ENCODE peak calls at places on chromosome 19, in five cellular contexts. N is skeletal muscle cell, W is NCI-H1105, T is NCI-H2171, M is mesendoderm. D is an unnamed sample.

GRCh38 chr19:1668339-1669123 is 16.1 kb upstream of the TCF3 start:
- DNase-seq in N (no peak), W (no peak), T (peak), M (no peak), D (no peak)

GRCh38 chr19:35318679-35319448 is 10.1 kb upstream of the CD22 start:
- DNase-seq in N (peak), W (no peak), T (no peak), M (no peak), D (peak)

GRCh38 chr19:14497347-14497921 is 1.5 kb upstream of the GIPC1 start:
- DNase-seq in N (no peak), W (no peak), T (no peak), M (no peak), D (no peak)

GRCh38 chr19:4580961-4581380 is 21.5 kb upstream of the SEMA6B start:
- DNase-seq in N (no peak), W (no peak), T (no peak), M (no peak), D (no peak)

GRCh38 chr19:42184401-42184861 is 33.0 kb downstream of the DEDD2 start:
- DNase-seq in N (peak), W (peak), T (peak), M (peak), D (peak)

GRCh38 chr19:7480975-7481265 is 7.9 kb downstream of the PEX11G start:
- DNase-seq in N (no peak), W (no peak), T (no peak), M (no peak), D (no peak)

GRCh38 chr19:49666120-49666444 is 349 bp downstream of the BCL2L12 start:
- DNase-seq in N (no peak), W (no peak), T (no peak), M (no peak), D (no peak)

GRCh38 chr19:51372649-51373504 is at the start of gene NKG7:
- DNase-seq in N (no peak), W (no peak), T (no peak), M (no peak), D (peak)

GRCh38 chr19:45320997-45321775 is 1.5 kb downstream of the CKM start:
- DNase-seq in N (no peak), W (no peak), T (no peak), M (no peak), D (no peak)

GRCh38 chr19:29385191-29385795 is 140.5 kb upstream of the VSTM2B start:
- DNase-seq in N (no peak), W (no peak), T (no peak), M (no peak), D (no peak)

GRCh38 chr19:1067341-1068103 is 555 bp downstream of the ARHGAP45 start:
- DNase-seq in N (no peak), W (no peak), T (no peak), M (no peak), D (peak)

GRCh38 chr19:8323781-8324185 is 2.5 kb downstream of the RPS28 start:
- DNase-seq in N (no peak), W (no peak), T (no peak), M (no peak), D (peak)

GRCh38 chr19:53647792-53648191 is 16.0 kb downstream of the DPRX start:
- DNase-seq in N (no peak), W (no peak), T (no peak), M (no peak), D (no peak)